ENCODE peak calls at places on chromosomes 5 and 9, in five cellular contexts. O is glutamatergic neuron, D is DMS53, K is RWPE2, B is heart left ventricle. X is an unnamed sample.

GRCh38 chr9:16103613-16104012 is 550.8 kb downstream of the CCDC171 start:
- DNase-seq in O (no peak), D (no peak), K (no peak), B (no peak), X (no peak)

GRCh38 chr5:138927979-138928378 is 52.8 kb upstream of the LRRTM2 start:
- DNase-seq in O (no peak), D (no peak), K (no peak), B (peak), X (no peak)

GRCh38 chr5:34517249-34517648 is 138.9 kb upstream of the RAI14 start:
- DNase-seq in O (no peak), D (peak), K (no peak), B (no peak), X (peak)

GRCh38 chr5:149007174-149007573 is 55.7 kb downstream of the SH3TC2 start:
- DNase-seq in O (no peak), D (no peak), K (no peak), B (no peak), X (peak)

GRCh38 chr5:100828071-100828689 is 74.9 kb downstream of the ST8SIA4 start:
- DNase-seq in O (no peak), D (no peak), K (no peak), B (no peak), X (no peak)

GRCh38 chr5:14928661-14929060 is 57.1 kb upstream of the ANKH start:
- DNase-seq in O (no peak), D (no peak), K (no peak), B (no peak), X (no peak)

GRCh38 chr9:132673355-132673754 is 3.1 kb downstream of the GTF3C4 start:
- DNase-seq in O (no peak), D (peak), K (no peak), B (no peak), X (peak)

GRCh38 chr9:128714586-128715435 is 9.1 kb downstream of the ZDHHC12 start:
- DNase-seq in O (no peak), D (no peak), K (peak), B (peak), X (no peak)

GRCh38 chr9:137222190-137223077 is at the start of gene RNF208:
- DNase-seq in O (peak), D (peak), K (no peak), B (no peak), X (no peak)